ENCODE peak calls at places on chromosomes 12 and 14, in four cellular contexts. M is astrocyte of the spinal cord; H is stimulated activated naive CD4-positive, alpha-beta T cell; S is RPMI7951. Q is an unnamed sample.

GRCh38 chr14:51370758-51371386 is 130.8 kb downstream of the TMX1 start:
- DNase-seq in M (no peak), H (no peak), S (peak; percentile 23), Q (no peak)

GRCh38 chr14:22497671-22498093 is 91.3 kb downstream of the DAD1 start:
- DNase-seq in M (no peak), H (no peak), S (no peak), Q (no peak)

GRCh38 chr14:36870776-36871175 is 209.1 kb downstream of the PAX9 start:
- DNase-seq in M (no peak), H (no peak), S (no peak), Q (no peak)

GRCh38 chr12:132623072-132623869 is 4.7 kb downstream of the P2RX2 start:
- DNase-seq in M (no peak), H (no peak), S (no peak), Q (no peak)

GRCh38 chr12:47219243-47219642 is 139.5 kb upstream of the AMIGO2 start:
- DNase-seq in M (peak; percentile 68), H (no peak), S (peak; percentile 48), Q (no peak)

GRCh38 chr12:71710276-71711125 is 24.6 kb downstream of the TMEM19 start:
- DNase-seq in M (peak; percentile 87), H (no peak), S (peak; percentile 80), Q (no peak)

GRCh38 chr14:30681752-30682355 is 59.7 kb downstream of the SCFD1 start:
- DNase-seq in M (peak; percentile 17), H (no peak), S (peak; percentile 1), Q (no peak)

GRCh38 chr12:5456025-5456424 is 24.1 kb downstream of the NTF3 start:
- DNase-seq in M (no peak), H (no peak), S (peak; percentile 29), Q (no peak)

GRCh38 chr14:73238262-73238852 is 1.1 kb downstream of the PAPLN start:
- DNase-seq in M (peak; percentile 87), H (no peak), S (peak; percentile 79), Q (no peak)

GRCh38 chr12:71562681-71563595 is 100.7 kb downstream of the ZFC3H1 start:
- DNase-seq in M (no peak), H (no peak), S (no peak), Q (no peak)

GRCh38 chr14:101903111-101903561 is 61.2 kb upstream of the DYNC1H1 start:
- DNase-seq in M (no peak), H (no peak), S (no peak), Q (no peak)

GRCh38 chr14:47332099-47332498 is 343.3 kb downstream of the MDGA2 start:
- DNase-seq in M (no peak), H (no peak), S (no peak), Q (no peak)

GRCh38 chr12:51186465-51186864 is 13.5 kb upstream of the TFCP2 start:
- DNase-seq in M (no peak), H (no peak), S (no peak), Q (no peak)

GRCh38 chr12:71439613-71440392 is at the start of gene LGR5:
- DNase-seq in M (peak; percentile 31), H (peak; percentile 7), S (no peak), Q (no peak)

GRCh38 chr14:70567791-70568190 is 32.7 kb downstream of the MED6 start:
- DNase-seq in M (peak; percentile 36), H (no peak), S (peak; percentile 32), Q (no peak)

GRCh38 chr14:32991706-32992105 is 53.0 kb downstream of the NPAS3 start:
- DNase-seq in M (no peak), H (no peak), S (no peak), Q (no peak)

GRCh38 chr14:63027719-63028118 is 17.5 kb downstream of the KCNH5 start:
- DNase-seq in M (no peak), H (no peak), S (no peak), Q (no peak)

GRCh38 chr14:83826838-83827237 is 1703.1 kb upstream of the FLRT2 start:
- DNase-seq in M (peak; percentile 33), H (no peak), S (peak; percentile 49), Q (no peak)

GRCh38 chr12:104276192-104277131 is 27.1 kb upstream of the EID3 start:
- DNase-seq in M (no peak), H (no peak), S (no peak), Q (no peak)

GRCh38 chr14:93804654-93805053 is 16.4 kb upstream of the PRIMA1 start:
- DNase-seq in M (no peak), H (no peak), S (no peak), Q (no peak)

GRCh38 chr14:93031505-93032300 is 84.0 kb downstream of the ITPK1 start:
- DNase-seq in M (no peak), H (no peak), S (peak; percentile 35), Q (no peak)

GRCh38 chr14:26960049-26960688 is 362.3 kb upstream of the NOVA1 start:
- DNase-seq in M (no peak), H (no peak), S (no peak), Q (no peak)

GRCh38 chr12:109736552-109737108 is 23.0 kb downstream of the FAM222A start:
- DNase-seq in M (peak; percentile 44), H (no peak), S (peak; percentile 10), Q (no peak)

GRCh38 chr12:54147186-54147585 is 41.6 kb downstream of the SMUG1 start:
- DNase-seq in M (no peak), H (no peak), S (no peak), Q (no peak)

GRCh38 chr12:64999157-64999425 is 122.0 kb downstream of the WIF1 start:
- DNase-seq in M (no peak), H (no peak), S (no peak), Q (no peak)

GRCh38 chr14:88488081-88488480 is 66.7 kb downstream of the PTPN21 start:
- DNase-seq in M (no peak), H (no peak), S (no peak), Q (no peak)

GRCh38 chr12:51884676-51885229 is 3.1 kb upstream of the ANKRD33 start:
- DNase-seq in M (no peak), H (no peak), S (peak; percentile 53), Q (no peak)

GRCh38 chr12:132261328-132262138 is 67.9 kb downstream of the GALNT9 start:
- DNase-seq in M (no peak), H (no peak), S (no peak), Q (no peak)

GRCh38 chr14:100790785-100791667 is 34.9 kb upstream of the MEG3 start:
- DNase-seq in M (no peak), H (no peak), S (peak; percentile 8), Q (no peak)